ENCODE peak calls at places on chromosome 1, in eight cellular contexts. One of them, this sample, is unnamed.

GRCh38 chr1:12499574-12500245 is 118.3 kb downstream of the DHRS3 start:
- DNase-seq in pancreas: no peak
- DNase-seq in RWPE1: no peak
- DNase-seq in glutamatergic neuron: no peak
- DNase-seq in fibroblast of pulmonary artery: no peak
- DNase-seq in prostate gland: no peak
- DNase-seq in MCF 10A: no peak
- DNase-seq in GM12864: no peak
- DNase-seq in this sample: no peak

GRCh38 chr1:244896550-244896949 is 32.2 kb upstream of the HNRNPU start:
- DNase-seq in fibroblast of pulmonary artery: peak; percentile 73
- DNase-seq in pancreas: no peak
- DNase-seq in GM12864: no peak
- DNase-seq in glutamatergic neuron: no peak
- DNase-seq in RWPE1: no peak
- DNase-seq in prostate gland: no peak
- DNase-seq in MCF 10A: peak; percentile 53
- DNase-seq in this sample: no peak

GRCh38 chr1:17168480-17168878 is 36.4 kb upstream of the PADI1 start:
- DNase-seq in prostate gland: no peak
- DNase-seq in GM12864: no peak
- DNase-seq in MCF 10A: peak; percentile 53
- DNase-seq in pancreas: no peak
- DNase-seq in glutamatergic neuron: no peak
- DNase-seq in RWPE1: no peak
- DNase-seq in fibroblast of pulmonary artery: peak; percentile 56
- DNase-seq in this sample: no peak

GRCh38 chr1:25990702-25991395 is 7.0 kb downstream of the PAFAH2 start:
- DNase-seq in fibroblast of pulmonary artery: no peak
- DNase-seq in glutamatergic neuron: no peak
- DNase-seq in GM12864: no peak
- DNase-seq in MCF 10A: no peak
- DNase-seq in RWPE1: no peak
- DNase-seq in prostate gland: no peak
- DNase-seq in pancreas: no peak
- DNase-seq in this sample: no peak

GRCh38 chr1:104380003-104380402 is 630.3 kb downstream of the AMY1C start:
- DNase-seq in RWPE1: no peak
- DNase-seq in pancreas: no peak
- DNase-seq in MCF 10A: no peak
- DNase-seq in glutamatergic neuron: no peak
- DNase-seq in fibroblast of pulmonary artery: no peak
- DNase-seq in GM12864: no peak
- DNase-seq in prostate gland: no peak
- DNase-seq in this sample: no peak

GRCh38 chr1:180500689-180501088 is 1.7 kb downstream of the ACBD6 start:
- DNase-seq in MCF 10A: no peak
- DNase-seq in prostate gland: no peak
- DNase-seq in RWPE1: no peak
- DNase-seq in glutamatergic neuron: no peak
- DNase-seq in fibroblast of pulmonary artery: no peak
- DNase-seq in pancreas: no peak
- DNase-seq in GM12864: no peak
- DNase-seq in this sample: no peak

GRCh38 chr1:16017461-16018303 is at the start of gene HSPB7:
- DNase-seq in RWPE1: no peak
- DNase-seq in MCF 10A: no peak
- DNase-seq in glutamatergic neuron: peak; percentile 69
- DNase-seq in fibroblast of pulmonary artery: peak; percentile 80
- DNase-seq in GM12864: no peak
- DNase-seq in pancreas: peak; percentile 80
- DNase-seq in prostate gland: peak; percentile 36
- DNase-seq in this sample: no peak

GRCh38 chr1:234683856-234684632 is 74.1 kb upstream of the IRF2BP2 start:
- DNase-seq in MCF 10A: peak; percentile 100
- DNase-seq in pancreas: no peak
- DNase-seq in fibroblast of pulmonary artery: peak; percentile 88
- DNase-seq in GM12864: no peak
- DNase-seq in glutamatergic neuron: no peak
- DNase-seq in prostate gland: peak; percentile 57
- DNase-seq in RWPE1: peak; percentile 84
- DNase-seq in this sample: no peak

GRCh38 chr1:19765623-19766022 is 34.1 kb downstream of the TMCO4 start:
- DNase-seq in MCF 10A: peak; percentile 79
- DNase-seq in RWPE1: peak; percentile 94
- DNase-seq in fibroblast of pulmonary artery: peak; percentile 88
- DNase-seq in pancreas: no peak
- DNase-seq in prostate gland: no peak
- DNase-seq in GM12864: no peak
- DNase-seq in glutamatergic neuron: no peak
- DNase-seq in this sample: no peak

GRCh38 chr1:19759740-19760089 is 40.0 kb downstream of the TMCO4 start:
- DNase-seq in prostate gland: no peak
- DNase-seq in GM12864: no peak
- DNase-seq in pancreas: no peak
- DNase-seq in glutamatergic neuron: no peak
- DNase-seq in MCF 10A: no peak
- DNase-seq in fibroblast of pulmonary artery: no peak
- DNase-seq in RWPE1: no peak
- DNase-seq in this sample: no peak

GRCh38 chr1:19764848-19765247 is 34.9 kb downstream of the TMCO4 start:
- DNase-seq in glutamatergic neuron: no peak
- DNase-seq in RWPE1: no peak
- DNase-seq in fibroblast of pulmonary artery: no peak
- DNase-seq in MCF 10A: no peak
- DNase-seq in prostate gland: no peak
- DNase-seq in GM12864: peak; percentile 8
- DNase-seq in pancreas: no peak
- DNase-seq in this sample: no peak

GRCh38 chr1:19758227-19758830 is 41.4 kb downstream of the TMCO4 start:
- DNase-seq in prostate gland: no peak
- DNase-seq in glutamatergic neuron: no peak
- DNase-seq in fibroblast of pulmonary artery: peak; percentile 58
- DNase-seq in MCF 10A: peak; percentile 35
- DNase-seq in RWPE1: peak; percentile 78
- DNase-seq in pancreas: no peak
- DNase-seq in GM12864: no peak
- DNase-seq in this sample: no peak

GRCh38 chr1:19762175-19762779 is 37.4 kb downstream of the TMCO4 start:
- DNase-seq in prostate gland: peak; percentile 27
- DNase-seq in GM12864: no peak
- DNase-seq in glutamatergic neuron: peak; percentile 70
- DNase-seq in MCF 10A: peak; percentile 44
- DNase-seq in fibroblast of pulmonary artery: peak; percentile 39
- DNase-seq in RWPE1: peak; percentile 43
- DNase-seq in pancreas: peak; percentile 63
- DNase-seq in this sample: no peak
- TF ChIP-seq CTCF in prostate gland: no peak
- TF ChIP-seq CTCF in GM12864: peak; percentile 85
- TF ChIP-seq CTCF in glutamatergic neuron: peak; percentile 71
- TF ChIP-seq CTCF in MCF 10A: peak; percentile 69
- TF ChIP-seq CTCF in fibroblast of pulmonary artery: peak; percentile 87
- TF ChIP-seq CTCF in RWPE1: peak; percentile 67
- TF ChIP-seq CTCF in pancreas: peak; percentile 47
- TF ChIP-seq CTCF in this sample: no peak

GRCh38 chr1:92790867-92791266 is 6.0 kb upstream of the EVI5 start:
- DNase-seq in RWPE1: no peak
- DNase-seq in GM12864: no peak
- DNase-seq in MCF 10A: no peak
- DNase-seq in fibroblast of pulmonary artery: no peak
- DNase-seq in prostate gland: no peak
- DNase-seq in pancreas: no peak
- DNase-seq in glutamatergic neuron: no peak
- DNase-seq in this sample: no peak

GRCh38 chr1:92790081-92790480 is 5.2 kb upstream of the EVI5 start:
- DNase-seq in pancreas: no peak
- DNase-seq in glutamatergic neuron: no peak
- DNase-seq in GM12864: no peak
- DNase-seq in MCF 10A: no peak
- DNase-seq in prostate gland: no peak
- DNase-seq in RWPE1: no peak
- DNase-seq in fibroblast of pulmonary artery: no peak
- DNase-seq in this sample: no peak

GRCh38 chr1:92786298-92786901 is 1.5 kb upstream of the EVI5 start:
- DNase-seq in fibroblast of pulmonary artery: no peak
- DNase-seq in RWPE1: no peak
- DNase-seq in glutamatergic neuron: no peak
- DNase-seq in GM12864: no peak
- DNase-seq in pancreas: no peak
- DNase-seq in prostate gland: no peak
- DNase-seq in MCF 10A: no peak
- DNase-seq in this sample: no peak

GRCh38 chr1:92784051-92784638 is 763 bp downstream of the EVI5 start:
- DNase-seq in prostate gland: peak; percentile 20
- DNase-seq in MCF 10A: peak; percentile 54
- DNase-seq in GM12864: peak; percentile 38
- DNase-seq in glutamatergic neuron: no peak
- DNase-seq in pancreas: no peak
- DNase-seq in fibroblast of pulmonary artery: peak; percentile 53
- DNase-seq in RWPE1: peak; percentile 68
- DNase-seq in this sample: no peak

DNA sequence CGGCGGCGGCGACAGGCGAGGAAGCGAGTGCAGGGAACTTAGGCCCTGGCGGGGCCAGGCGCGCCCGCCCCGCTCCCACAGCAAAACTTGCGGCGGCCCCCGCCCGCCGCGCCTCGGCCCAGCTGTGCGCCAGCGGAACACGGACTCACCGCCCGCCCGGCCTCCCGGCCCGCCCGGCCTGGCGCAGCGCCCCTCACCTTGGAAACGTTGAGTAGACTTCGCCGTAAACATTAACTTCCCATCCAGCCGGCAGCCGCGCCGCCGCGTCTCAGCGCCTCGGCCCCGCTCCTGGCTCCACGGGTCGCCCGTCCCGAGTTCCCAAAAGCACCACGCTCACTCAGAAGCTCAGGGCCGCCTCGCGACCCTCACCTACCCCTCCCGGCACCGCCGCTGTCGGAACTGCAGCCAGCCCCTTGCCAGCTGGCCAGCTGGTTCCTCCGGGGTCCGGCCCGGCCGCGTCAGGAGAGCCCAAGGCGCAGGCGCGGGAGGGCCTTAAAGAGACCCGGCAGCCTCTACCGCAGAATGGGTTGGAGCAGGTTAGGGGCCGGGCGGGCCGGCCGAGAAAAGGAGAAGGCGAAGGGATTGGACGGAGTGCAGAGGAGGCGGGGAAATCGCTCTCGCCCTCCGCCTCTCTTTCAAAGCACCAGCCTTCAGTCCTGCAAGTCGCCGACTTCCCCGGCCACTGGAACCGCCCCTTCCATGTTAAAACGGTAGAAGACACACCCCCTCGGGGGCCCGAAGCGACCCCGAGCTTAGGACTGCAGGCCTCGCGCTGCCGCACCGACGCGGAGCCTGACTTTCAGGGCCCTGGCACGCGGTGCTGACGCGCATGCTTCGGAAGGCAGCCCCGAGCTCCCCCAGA is at the start of gene EVI5:
- DNase-seq in glutamatergic neuron: peak; percentile 95
- DNase-seq in fibroblast of pulmonary artery: peak; percentile 98
- DNase-seq in RWPE1: peak; percentile 91
- DNase-seq in pancreas: peak; percentile 98
- DNase-seq in MCF 10A: peak; percentile 96
- DNase-seq in prostate gland: peak; percentile 92
- DNase-seq in GM12864: peak; percentile 78
- DNase-seq in this sample: peak; percentile 66
- TF ChIP-seq CTCF in glutamatergic neuron: no peak
- TF ChIP-seq CTCF in fibroblast of pulmonary artery: no peak
- TF ChIP-seq CTCF in RWPE1: no peak
- TF ChIP-seq CTCF in pancreas: peak; percentile 17
- TF ChIP-seq CTCF in MCF 10A: no peak
- TF ChIP-seq CTCF in prostate gland: no peak
- TF ChIP-seq CTCF in GM12864: no peak
- TF ChIP-seq CTCF in this sample: no peak

GRCh38 chr1:228424685-228425660 is 8.3 kb upstream of the TRIM17 start:
- DNase-seq in MCF 10A: no peak
- DNase-seq in RWPE1: no peak
- DNase-seq in pancreas: no peak
- DNase-seq in GM12864: no peak
- DNase-seq in prostate gland: no peak
- DNase-seq in fibroblast of pulmonary artery: no peak
- DNase-seq in glutamatergic neuron: no peak
- DNase-seq in this sample: no peak

GRCh38 chr1:228417061-228417460 is 400 bp upstream of the TRIM17 start:
- DNase-seq in glutamatergic neuron: no peak
- DNase-seq in RWPE1: no peak
- DNase-seq in GM12864: no peak
- DNase-seq in MCF 10A: no peak
- DNase-seq in pancreas: no peak
- DNase-seq in prostate gland: no peak
- DNase-seq in fibroblast of pulmonary artery: no peak
- DNase-seq in this sample: no peak

GRCh38 chr1:228423399-228424053 is 6.9 kb upstream of the TRIM17 start:
- DNase-seq in MCF 10A: no peak
- DNase-seq in glutamatergic neuron: no peak
- DNase-seq in fibroblast of pulmonary artery: no peak
- DNase-seq in prostate gland: no peak
- DNase-seq in RWPE1: no peak
- DNase-seq in GM12864: no peak
- DNase-seq in pancreas: no peak
- DNase-seq in this sample: no peak

GRCh38 chr1:228417471-228418203 is 976 bp upstream of the TRIM17 start:
- DNase-seq in pancreas: no peak
- DNase-seq in MCF 10A: no peak
- DNase-seq in RWPE1: no peak
- DNase-seq in fibroblast of pulmonary artery: no peak
- DNase-seq in GM12864: no peak
- DNase-seq in glutamatergic neuron: no peak
- DNase-seq in prostate gland: no peak
- DNase-seq in this sample: no peak

GRCh38 chr1:228420968-228421826 is 4.5 kb upstream of the TRIM17 start:
- DNase-seq in glutamatergic neuron: no peak
- DNase-seq in RWPE1: no peak
- DNase-seq in pancreas: no peak
- DNase-seq in MCF 10A: no peak
- DNase-seq in GM12864: no peak
- DNase-seq in prostate gland: no peak
- DNase-seq in fibroblast of pulmonary artery: no peak
- DNase-seq in this sample: no peak
- TF ChIP-seq CTCF in glutamatergic neuron: no peak
- TF ChIP-seq CTCF in RWPE1: no peak
- TF ChIP-seq CTCF in pancreas: no peak
- TF ChIP-seq CTCF in MCF 10A: no peak
- TF ChIP-seq CTCF in GM12864: no peak
- TF ChIP-seq CTCF in prostate gland: no peak
- TF ChIP-seq CTCF in fibroblast of pulmonary artery: no peak
- TF ChIP-seq CTCF in this sample: no peak

DNA sequence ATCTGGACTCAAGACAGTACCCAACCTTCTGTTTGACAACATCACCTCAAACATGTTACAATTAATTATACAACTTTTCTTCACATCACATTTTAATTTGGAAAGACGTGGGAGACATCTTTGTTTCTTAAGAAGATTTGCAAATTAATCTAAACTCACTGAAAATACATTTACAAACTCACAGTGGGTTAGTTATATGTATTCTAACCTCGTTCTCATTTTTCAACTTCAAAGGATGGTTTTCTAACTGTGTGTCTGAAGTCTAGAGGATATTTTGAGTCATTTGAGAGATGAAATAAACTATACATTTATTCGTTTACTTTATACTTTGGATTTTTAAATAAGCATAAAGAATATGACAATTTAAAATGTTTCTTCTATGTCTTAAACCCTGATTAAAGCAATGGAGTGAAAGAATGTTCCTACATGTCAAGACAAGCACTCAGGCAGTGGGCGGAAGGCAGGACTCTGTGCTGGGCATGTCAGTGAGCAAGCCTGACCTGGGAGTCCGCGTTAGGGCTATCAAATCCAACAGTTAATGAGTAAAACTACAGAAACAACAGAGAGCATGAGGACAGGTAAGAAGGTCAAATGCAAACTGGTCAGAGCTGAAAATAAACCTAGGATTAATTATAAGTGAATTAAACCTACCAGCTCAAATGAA is 76.5 kb upstream of the CTTNBP2NL start:
- DNase-seq in GM12864: no peak
- DNase-seq in prostate gland: peak; percentile 30
- DNase-seq in fibroblast of pulmonary artery: no peak
- DNase-seq in pancreas: no peak
- DNase-seq in RWPE1: peak; percentile 85
- DNase-seq in MCF 10A: peak; percentile 63
- DNase-seq in glutamatergic neuron: no peak
- DNase-seq in this sample: no peak
- TF ChIP-seq CTCF in GM12864: no peak
- TF ChIP-seq CTCF in prostate gland: no peak
- TF ChIP-seq CTCF in fibroblast of pulmonary artery: no peak
- TF ChIP-seq CTCF in pancreas: no peak
- TF ChIP-seq CTCF in RWPE1: no peak
- TF ChIP-seq CTCF in MCF 10A: no peak
- TF ChIP-seq CTCF in glutamatergic neuron: no peak
- TF ChIP-seq CTCF in this sample: no peak